ENCODE peak calls at places on chromosomes 2 and 18, in seven cellular contexts. F, I, K, C, A, D and E are unnamed samples. For H3K4me1, the result is how much of the 10 kb centered on the place peaks cover.

GRCh38 chr18:62610509-62611394 is 87.9 kb downstream of the ZCCHC2 start:
- DNase-seq in F (no peak), I (peak), K (no peak), C (no peak), A (no peak), D (no peak), E (no peak)

GRCh38 chr2:239944706-239945551 is 80.2 kb downstream of the NDUFA10 start:
- DNase-seq in F (peak), I (no peak), K (peak), C (no peak), A (peak), D (peak), E (no peak)

GRCh38 chr2:236712961-236713673 is 143.5 kb downstream of the ACKR3 start:
- DNase-seq in F (no peak), I (no peak), K (no peak), C (no peak), A (no peak), D (no peak), E (no peak)

GRCh38 chr2:3986063-3986462 is 282.7 kb downstream of the DCDC2C start:
- DNase-seq in F (no peak), I (no peak), K (no peak), C (no peak), A (no peak), D (no peak), E (no peak)

GRCh38 chr2:107625982-107626381 is 200.7 kb upstream of the RGPD4 start:
- DNase-seq in F (no peak), I (no peak), K (no peak), C (no peak), A (no peak), D (no peak), E (no peak)

GRCh38 chr2:237435844-237436590 is 22.1 kb upstream of the COL6A3 start:
- DNase-seq in F (peak), I (no peak), K (no peak), C (no peak), A (peak), D (no peak), E (no peak)

GRCh38 chr2:239581352-239581901 is 180.6 kb upstream of the HDAC4 start:
- DNase-seq in F (peak), I (no peak), K (no peak), C (no peak), A (no peak), D (no peak), E (peak)

GRCh38 chr2:197915548-197916265 is 111.3 kb downstream of the PLCL1 start:
- DNase-seq in F (no peak), I (no peak), K (no peak), C (no peak), A (peak), D (no peak), E (no peak)

GRCh38 chr2:67479256-67479655 is 82.1 kb downstream of the ETAA1 start:
- DNase-seq in F (no peak), I (no peak), K (no peak), C (no peak), A (no peak), D (no peak), E (no peak)

GRCh38 chr2:241808701-241809382 is at the start of gene NEU4:
- DNase-seq in F (peak), I (peak), K (peak), C (peak), A (no peak), D (no peak), E (peak)

GRCh38 chr2:28161466-28161865 is 231.2 kb upstream of the FOSL2 start:
- DNase-seq in F (no peak), I (no peak), K (no peak), C (no peak), A (no peak), D (no peak), E (no peak)

GRCh38 chr18:70418551-70419311 is 129.9 kb downstream of the SOCS6 start:
- DNase-seq in F (no peak), I (no peak), K (no peak), C (no peak), A (peak), D (no peak), E (no peak)

GRCh38 chr18:77346446-77346845 is 96.8 kb downstream of the GALR1 start:
- DNase-seq in F (no peak), I (no peak), K (no peak), C (no peak), A (no peak), D (no peak), E (no peak)

GRCh38 chr2:135826561-135826960 is 10.4 kb downstream of the LCT start:
- DNase-seq in F (no peak), I (peak), K (no peak), C (no peak), A (no peak), D (no peak), E (no peak)

GRCh38 chr2:157747695-157748370 is 119.2 kb upstream of the ACVR1C start:
- DNase-seq in F (peak), I (peak), K (no peak), C (no peak), A (peak), D (no peak), E (no peak)

GRCh38 chr18:22841840-22842239 is 91.3 kb upstream of the RBBP8 start:
- DNase-seq in F (no peak), I (no peak), K (no peak), C (no peak), A (peak), D (no peak), E (no peak)

GRCh38 chr2:155442088-155442487 is 743.6 kb downstream of the KCNJ3 start:
- DNase-seq in F (no peak), I (no peak), K (no peak), C (no peak), A (no peak), D (no peak), E (no peak)

GRCh38 chr18:65725421-65726050 is 25.3 kb upstream of the CDH7 start:
- DNase-seq in F (no peak), I (peak), K (peak), C (no peak), A (no peak), D (no peak), E (peak)

GRCh38 chr2:187075106-187076070 is 226.4 kb upstream of the ZSWIM2 start:
- DNase-seq in F (peak), I (no peak), K (no peak), C (peak), A (no peak), D (no peak), E (peak)

GRCh38 chr2:72148391-72148974 is 821 bp upstream of the CYP26B1 start:
- DNase-seq in F (peak), I (peak), K (no peak), C (no peak), A (no peak), D (peak), E (no peak)

GRCh38 chr2:29114841-29115609 is at the start of gene CLIP4:
- DNase-seq in F (peak), I (peak), K (peak), C (peak), A (peak), D (peak), E (peak)

GRCh38 chr18:63302647-63303405 is 16.7 kb downstream of the BCL2 start:
- DNase-seq in F (no peak), I (no peak), K (no peak), C (no peak), A (no peak), D (no peak), E (no peak)

GRCh38 chr2:2016912-2017311 is 272.6 kb upstream of the PXDN start:
- DNase-seq in F (no peak), I (no peak), K (peak), C (no peak), A (no peak), D (no peak), E (no peak)

GRCh38 chr2:229434131-229434530 is 163.0 kb upstream of the PID1 start:
- DNase-seq in F (no peak), I (no peak), K (no peak), C (no peak), A (no peak), D (no peak), E (no peak)

GRCh38 chr18:13465476-13465875 is 246.9 kb downstream of the LDLRAD4 start:
- DNase-seq in F (no peak), I (no peak), K (no peak), C (no peak), A (no peak), D (no peak), E (no peak)

GRCh38 chr18:9808530-9809241 is 77.1 kb upstream of the TXNDC2 start:
- DNase-seq in F (peak), I (peak), K (no peak), C (peak), A (no peak), D (no peak), E (no peak)

GRCh38 chr2:222057249-222058073 is 241.3 kb downstream of the PAX3 start:
- DNase-seq in F (no peak), I (peak), K (no peak), C (no peak), A (no peak), D (no peak), E (no peak)

GRCh38 chr18:47772374-47773248 is 157.8 kb downstream of the SMAD2 start:
- DNase-seq in F (peak), I (peak), K (peak), C (no peak), A (peak), D (peak), E (peak)

GRCh38 chr2:84373391-84373790 is 85.7 kb downstream of the SUCLG1 start:
- DNase-seq in F (no peak), I (no peak), K (no peak), C (no peak), A (peak), D (no peak), E (no peak)

GRCh38 chr2:99607454-99607853 is 117.6 kb upstream of the REV1 start:
- DNase-seq in F (no peak), I (no peak), K (no peak), C (no peak), A (no peak), D (no peak), E (no peak)

GRCh38 chr2:212737773-212738172 is 199.2 kb upstream of the ERBB4 start:
- DNase-seq in F (no peak), I (no peak), K (no peak), C (no peak), A (no peak), D (no peak), E (no peak)

GRCh38 chr2:14423145-14423906 is 209.2 kb upstream of the LRATD1 start:
- DNase-seq in F (no peak), I (no peak), K (no peak), C (no peak), A (no peak), D (no peak), E (no peak)

GRCh38 chr2:217710218-217710565 is 292.6 kb downstream of the TNS1 start:
- DNase-seq in F (no peak), I (no peak), K (no peak), C (no peak), A (peak), D (no peak), E (no peak)

GRCh38 chr2:181685150-181685688 is 4.9 kb upstream of the NEUROD1 start:
- DNase-seq in F (no peak), I (peak), K (no peak), C (no peak), A (peak), D (no peak), E (no peak)

GRCh38 chr2:152099655-152100050 is 809 bp upstream of the CACNB4 start:
- DNase-seq in F (no peak), I (no peak), K (no peak), C (no peak), A (no peak), D (no peak), E (no peak)

GRCh38 chr2:207155516-207155915 is 10.2 kb downstream of the KLF7 start:
- DNase-seq in F (no peak), I (no peak), K (no peak), C (no peak), A (no peak), D (no peak), E (no peak)
- H3K4me1 ChIP-seq in F (under half), I (half or more), K (half or more), C (half or more), A (under half), D (under half), E (under half)

GRCh38 chr2:88450925-88451575 is 1.4 kb downstream of the FOXI3 start:
- DNase-seq in F (no peak), I (no peak), K (no peak), C (no peak), A (no peak), D (no peak), E (no peak)

GRCh38 chr2:88450186-88450585 is 2.3 kb downstream of the FOXI3 start:
- DNase-seq in F (no peak), I (no peak), K (no peak), C (no peak), A (no peak), D (no peak), E (no peak)

GRCh38 chr2:88452151-88452851 is at the start of gene FOXI3:
- DNase-seq in F (no peak), I (peak), K (no peak), C (no peak), A (no peak), D (no peak), E (peak)

GRCh38 chr2:88451647-88452150 is 794 bp downstream of the FOXI3 start:
- DNase-seq in F (peak), I (no peak), K (no peak), C (no peak), A (no peak), D (no peak), E (no peak)

GRCh38 chr2:88448248-88448647 is 4.2 kb downstream of the FOXI3 start:
- DNase-seq in F (no peak), I (no peak), K (no peak), C (no peak), A (no peak), D (no peak), E (no peak)
- TF ChIP-seq CTCF in F (no peak), I (no peak), K (no peak), C (no peak), A (no peak), D (no peak), E (no peak)

GRCh38 chr18:32553640-32554039 is 83.0 kb upstream of the GAREM1 start:
- DNase-seq in F (no peak), I (peak), K (no peak), C (no peak), A (no peak), D (no peak), E (no peak)

GRCh38 chr18:32550958-32551357 is 80.3 kb upstream of the GAREM1 start:
- DNase-seq in F (no peak), I (peak), K (no peak), C (no peak), A (no peak), D (no peak), E (no peak)

GRCh38 chr18:32552421-32553030 is 81.8 kb upstream of the GAREM1 start:
- DNase-seq in F (no peak), I (peak), K (peak), C (peak), A (peak), D (peak), E (no peak)

GRCh38 chr18:32549248-32549842 is 78.7 kb upstream of the GAREM1 start:
- DNase-seq in F (no peak), I (peak), K (peak), C (peak), A (peak), D (no peak), E (peak)

GRCh38 chr18:32553174-32553573 is 82.5 kb upstream of the GAREM1 start:
- DNase-seq in F (no peak), I (no peak), K (no peak), C (no peak), A (no peak), D (no peak), E (no peak)
- H3K4me1 ChIP-seq in F (under half), I (under half), K (under half), C (under half), A (under half), D (under half), E (under half)

DNA sequence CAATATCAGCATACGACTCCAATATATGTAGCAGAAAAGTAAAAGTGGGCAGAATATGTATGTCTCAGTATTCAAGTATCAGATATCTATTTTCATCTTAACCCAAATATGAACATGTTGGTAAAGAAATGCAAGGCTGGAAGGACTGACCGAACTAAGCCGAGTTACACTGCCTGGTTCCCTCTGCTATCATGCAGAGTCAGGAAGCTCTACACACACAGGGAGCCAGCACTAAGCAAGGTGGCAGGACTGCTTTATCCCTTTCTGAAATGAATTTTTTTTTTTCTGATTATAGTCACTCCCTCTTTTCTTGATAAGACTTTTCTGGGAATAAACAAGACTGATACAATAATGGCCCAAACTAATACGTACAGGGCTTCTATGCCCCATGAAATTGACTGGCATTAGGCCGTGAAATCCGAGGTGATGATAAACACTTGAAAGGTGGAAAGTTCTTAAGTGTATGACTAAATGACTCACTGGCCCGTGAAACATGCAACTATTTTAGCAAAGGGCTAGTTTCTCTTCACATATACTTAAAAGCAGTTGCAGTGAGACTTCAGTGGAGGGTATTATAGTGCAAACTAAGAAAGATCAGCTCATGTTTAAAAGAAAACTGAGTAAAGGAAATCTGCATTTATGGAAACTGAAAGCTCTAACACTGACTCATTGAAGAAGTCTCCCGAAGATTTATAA is 14.9 kb downstream of the DPP4 start:
- DNase-seq in F (no peak), I (no peak), K (no peak), C (no peak), A (peak), D (no peak), E (no peak)
- TF ChIP-seq CTCF in F (no peak), I (no peak), K (no peak), C (no peak), A (no peak), D (no peak), E (no peak)

GRCh38 chr2:45745231-45745630 is 93.8 kb downstream of the PRKCE start:
- DNase-seq in F (no peak), I (no peak), K (no peak), C (no peak), A (no peak), D (no peak), E (peak)

GRCh38 chr2:45741451-45741850 is 90.0 kb downstream of the PRKCE start:
- DNase-seq in F (peak), I (no peak), K (no peak), C (peak), A (no peak), D (no peak), E (no peak)

GRCh38 chr2:45747363-45747762 is 95.9 kb downstream of the PRKCE start:
- DNase-seq in F (no peak), I (no peak), K (no peak), C (no peak), A (no peak), D (no peak), E (no peak)

GRCh38 chr2:45746888-45747287 is 95.4 kb downstream of the PRKCE start:
- DNase-seq in F (no peak), I (no peak), K (no peak), C (no peak), A (no peak), D (no peak), E (no peak)

GRCh38 chr2:45743531-45744391 is 92.3 kb downstream of the PRKCE start:
- DNase-seq in F (peak), I (no peak), K (peak), C (peak), A (peak), D (no peak), E (peak)
- H3K4me1 ChIP-seq in F (under half), I (under half), K (under half), C (under half), A (under half), D (under half), E (under half)

DNA sequence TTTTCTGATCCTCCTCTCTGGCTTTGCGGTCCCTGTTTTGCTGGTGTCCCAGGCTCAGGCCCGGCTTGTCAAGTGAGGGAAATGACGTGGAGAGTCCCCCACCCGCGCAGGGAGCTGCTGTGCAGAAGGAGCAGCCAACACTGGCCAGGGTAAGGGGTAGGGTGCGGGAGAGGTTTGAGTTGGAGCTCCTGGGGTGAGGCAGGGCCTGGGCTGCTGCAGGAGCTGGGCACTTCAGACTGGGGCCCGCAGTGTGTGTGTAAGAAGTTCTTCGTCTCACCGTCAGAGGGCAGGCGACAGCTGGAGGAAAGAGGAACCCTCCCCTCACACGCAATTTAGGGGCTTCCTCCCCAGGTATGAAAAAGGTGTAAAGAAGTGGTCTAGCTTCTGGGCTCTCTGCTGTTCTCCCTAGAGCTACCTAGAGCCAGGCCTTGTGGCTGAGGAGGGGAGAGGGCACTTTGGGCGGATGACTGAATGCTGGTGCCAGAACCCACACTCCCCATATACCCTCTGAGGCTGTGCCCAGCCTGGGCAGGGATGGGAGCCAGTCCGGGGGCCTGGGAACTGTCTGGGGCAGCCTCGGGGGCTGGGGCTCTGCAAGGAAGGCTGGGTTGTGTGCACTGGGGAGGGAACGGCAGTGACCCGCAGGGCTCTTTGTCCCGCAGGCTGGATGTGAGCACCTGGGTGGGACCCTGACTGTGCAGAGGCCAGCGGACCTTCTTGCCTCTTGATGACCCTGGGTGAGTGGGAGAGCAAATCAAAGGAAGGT is 11.8 kb downstream of the CELF4 start:
- DNase-seq in F (no peak), I (peak), K (no peak), C (no peak), A (no peak), D (no peak), E (no peak)
- TF ChIP-seq CTCF in F (no peak), I (peak), K (peak), C (no peak), A (no peak), D (no peak), E (no peak)